ENCODE peak calls at places on chromosomes 2 and 18, in seven cellular contexts. One of them, this sample, is unnamed.

GRCh38 chr2:131521961-131522781 is 5.5 kb upstream of the CCDC74A start:
- DNase-seq in NCI-H524 treated with DMSO at 0.1 percent for 48 hours: no peak
- DNase-seq in NCI-H1092: no peak
- DNase-seq in MCF 10A: no peak
- DNase-seq in lower leg skin: peak; percentile 82
- DNase-seq in naive thymus-derived CD8-positive, alpha-beta T cell: no peak
- DNase-seq in activated CD8-positive, alpha-beta T cell treated with anti-CD3 and anti-CD28 coated beads, Interleukin-2, amount 10 ng/mL, durations not matched to agents 7 days and 5 days: no peak
- DNase-seq in this sample: no peak

GRCh38 chr2:9178905-9179571 is 27.6 kb upstream of the ASAP2 start:
- DNase-seq in NCI-H524 treated with DMSO at 0.1 percent for 48 hours: no peak
- DNase-seq in NCI-H1092: peak; percentile 59
- DNase-seq in MCF 10A: peak; percentile 64
- DNase-seq in lower leg skin: peak; percentile 91
- DNase-seq in naive thymus-derived CD8-positive, alpha-beta T cell: no peak
- DNase-seq in activated CD8-positive, alpha-beta T cell treated with anti-CD3 and anti-CD28 coated beads, Interleukin-2, amount 10 ng/mL, durations not matched to agents 7 days and 5 days: no peak
- DNase-seq in this sample: peak; percentile 39

GRCh38 chr2:188381614-188382013 is 89.9 kb downstream of the GULP1 start:
- DNase-seq in NCI-H524 treated with DMSO at 0.1 percent for 48 hours: no peak
- DNase-seq in NCI-H1092: no peak
- DNase-seq in MCF 10A: peak; percentile 55
- DNase-seq in lower leg skin: no peak
- DNase-seq in naive thymus-derived CD8-positive, alpha-beta T cell: no peak
- DNase-seq in activated CD8-positive, alpha-beta T cell treated with anti-CD3 and anti-CD28 coated beads, Interleukin-2, amount 10 ng/mL, durations not matched to agents 7 days and 5 days: no peak
- DNase-seq in this sample: no peak

GRCh38 chr2:65790676-65790935 is 358.2 kb upstream of the SPRED2 start:
- DNase-seq in NCI-H524 treated with DMSO at 0.1 percent for 48 hours: no peak
- DNase-seq in NCI-H1092: no peak
- DNase-seq in MCF 10A: no peak
- DNase-seq in lower leg skin: no peak
- DNase-seq in naive thymus-derived CD8-positive, alpha-beta T cell: no peak
- DNase-seq in activated CD8-positive, alpha-beta T cell treated with anti-CD3 and anti-CD28 coated beads, Interleukin-2, amount 10 ng/mL, durations not matched to agents 7 days and 5 days: no peak
- DNase-seq in this sample: no peak

GRCh38 chr2:121541495-121541894 is 10.8 kb downstream of the RNU4ATAC start:
- DNase-seq in NCI-H524 treated with DMSO at 0.1 percent for 48 hours: no peak
- DNase-seq in NCI-H1092: no peak
- DNase-seq in MCF 10A: no peak
- DNase-seq in lower leg skin: no peak
- DNase-seq in naive thymus-derived CD8-positive, alpha-beta T cell: no peak
- DNase-seq in activated CD8-positive, alpha-beta T cell treated with anti-CD3 and anti-CD28 coated beads, Interleukin-2, amount 10 ng/mL, durations not matched to agents 7 days and 5 days: no peak
- DNase-seq in this sample: no peak

GRCh38 chr18:5238371-5238758 is 41.3 kb upstream of the AKAIN1 start:
- DNase-seq in NCI-H524 treated with DMSO at 0.1 percent for 48 hours: no peak
- DNase-seq in NCI-H1092: peak; percentile 4
- DNase-seq in MCF 10A: peak; percentile 3
- DNase-seq in lower leg skin: no peak
- DNase-seq in naive thymus-derived CD8-positive, alpha-beta T cell: peak; percentile 45
- DNase-seq in activated CD8-positive, alpha-beta T cell treated with anti-CD3 and anti-CD28 coated beads, Interleukin-2, amount 10 ng/mL, durations not matched to agents 7 days and 5 days: peak; percentile 55
- DNase-seq in this sample: peak; percentile 22

GRCh38 chr2:30422437-30422805 is 24.6 kb upstream of the LCLAT1 start:
- DNase-seq in NCI-H524 treated with DMSO at 0.1 percent for 48 hours: no peak
- DNase-seq in NCI-H1092: no peak
- DNase-seq in MCF 10A: peak; percentile 32
- DNase-seq in lower leg skin: peak; percentile 87
- DNase-seq in naive thymus-derived CD8-positive, alpha-beta T cell: peak; percentile 58
- DNase-seq in activated CD8-positive, alpha-beta T cell treated with anti-CD3 and anti-CD28 coated beads, Interleukin-2, amount 10 ng/mL, durations not matched to agents 7 days and 5 days: peak; percentile 84
- DNase-seq in this sample: no peak

GRCh38 chr2:8455236-8456148 is 226.4 kb upstream of the ID2 start:
- DNase-seq in NCI-H524 treated with DMSO at 0.1 percent for 48 hours: no peak
- DNase-seq in NCI-H1092: no peak
- DNase-seq in MCF 10A: no peak
- DNase-seq in lower leg skin: peak; percentile 68
- DNase-seq in naive thymus-derived CD8-positive, alpha-beta T cell: no peak
- DNase-seq in activated CD8-positive, alpha-beta T cell treated with anti-CD3 and anti-CD28 coated beads, Interleukin-2, amount 10 ng/mL, durations not matched to agents 7 days and 5 days: no peak
- DNase-seq in this sample: no peak

GRCh38 chr2:72988041-72988440 is 70.7 kb downstream of the EMX1 start:
- DNase-seq in NCI-H524 treated with DMSO at 0.1 percent for 48 hours: no peak
- DNase-seq in NCI-H1092: no peak
- DNase-seq in MCF 10A: no peak
- DNase-seq in lower leg skin: no peak
- DNase-seq in naive thymus-derived CD8-positive, alpha-beta T cell: no peak
- DNase-seq in activated CD8-positive, alpha-beta T cell treated with anti-CD3 and anti-CD28 coated beads, Interleukin-2, amount 10 ng/mL, durations not matched to agents 7 days and 5 days: no peak
- DNase-seq in this sample: no peak

GRCh38 chr2:30193104-30193681 is 38.1 kb upstream of the LBH start:
- DNase-seq in NCI-H524 treated with DMSO at 0.1 percent for 48 hours: no peak
- DNase-seq in NCI-H1092: no peak
- DNase-seq in MCF 10A: peak; percentile 33
- DNase-seq in lower leg skin: peak; percentile 67
- DNase-seq in naive thymus-derived CD8-positive, alpha-beta T cell: no peak
- DNase-seq in activated CD8-positive, alpha-beta T cell treated with anti-CD3 and anti-CD28 coated beads, Interleukin-2, amount 10 ng/mL, durations not matched to agents 7 days and 5 days: no peak
- DNase-seq in this sample: no peak

GRCh38 chr2:112074506-112074905 is 19.4 kb downstream of the TMEM87B start:
- DNase-seq in NCI-H524 treated with DMSO at 0.1 percent for 48 hours: no peak
- DNase-seq in NCI-H1092: no peak
- DNase-seq in MCF 10A: no peak
- DNase-seq in lower leg skin: no peak
- DNase-seq in naive thymus-derived CD8-positive, alpha-beta T cell: no peak
- DNase-seq in activated CD8-positive, alpha-beta T cell treated with anti-CD3 and anti-CD28 coated beads, Interleukin-2, amount 10 ng/mL, durations not matched to agents 7 days and 5 days: no peak
- DNase-seq in this sample: no peak

GRCh38 chr2:30453498-30453897 is 6.5 kb downstream of the LCLAT1 start:
- DNase-seq in NCI-H524 treated with DMSO at 0.1 percent for 48 hours: no peak
- DNase-seq in NCI-H1092: no peak
- DNase-seq in MCF 10A: no peak
- DNase-seq in lower leg skin: no peak
- DNase-seq in naive thymus-derived CD8-positive, alpha-beta T cell: no peak
- DNase-seq in activated CD8-positive, alpha-beta T cell treated with anti-CD3 and anti-CD28 coated beads, Interleukin-2, amount 10 ng/mL, durations not matched to agents 7 days and 5 days: no peak
- DNase-seq in this sample: no peak

GRCh38 chr18:77086656-77087390 is 45.8 kb downstream of the MBP start:
- DNase-seq in NCI-H524 treated with DMSO at 0.1 percent for 48 hours: no peak
- DNase-seq in NCI-H1092: no peak
- DNase-seq in MCF 10A: no peak
- DNase-seq in lower leg skin: peak; percentile 84
- DNase-seq in naive thymus-derived CD8-positive, alpha-beta T cell: no peak
- DNase-seq in activated CD8-positive, alpha-beta T cell treated with anti-CD3 and anti-CD28 coated beads, Interleukin-2, amount 10 ng/mL, durations not matched to agents 7 days and 5 days: no peak
- DNase-seq in this sample: no peak

GRCh38 chr2:97695744-97696143 is 17.6 kb upstream of the ZAP70 start:
- DNase-seq in NCI-H524 treated with DMSO at 0.1 percent for 48 hours: no peak
- DNase-seq in NCI-H1092: no peak
- DNase-seq in MCF 10A: no peak
- DNase-seq in lower leg skin: no peak
- DNase-seq in naive thymus-derived CD8-positive, alpha-beta T cell: no peak
- DNase-seq in activated CD8-positive, alpha-beta T cell treated with anti-CD3 and anti-CD28 coated beads, Interleukin-2, amount 10 ng/mL, durations not matched to agents 7 days and 5 days: no peak
- DNase-seq in this sample: no peak

GRCh38 chr2:159712929-159713575 is 746 bp downstream of the MARCHF7 start:
- DNase-seq in NCI-H524 treated with DMSO at 0.1 percent for 48 hours: no peak
- DNase-seq in NCI-H1092: no peak
- DNase-seq in MCF 10A: peak; percentile 28
- DNase-seq in lower leg skin: no peak
- DNase-seq in naive thymus-derived CD8-positive, alpha-beta T cell: no peak
- DNase-seq in activated CD8-positive, alpha-beta T cell treated with anti-CD3 and anti-CD28 coated beads, Interleukin-2, amount 10 ng/mL, durations not matched to agents 7 days and 5 days: no peak
- DNase-seq in this sample: no peak

GRCh38 chr2:47070155-47070919 is 84.8 kb downstream of the STPG4 start:
- DNase-seq in NCI-H524 treated with DMSO at 0.1 percent for 48 hours: no peak
- DNase-seq in NCI-H1092: no peak
- DNase-seq in MCF 10A: no peak
- DNase-seq in lower leg skin: no peak
- DNase-seq in naive thymus-derived CD8-positive, alpha-beta T cell: no peak
- DNase-seq in activated CD8-positive, alpha-beta T cell treated with anti-CD3 and anti-CD28 coated beads, Interleukin-2, amount 10 ng/mL, durations not matched to agents 7 days and 5 days: no peak
- DNase-seq in this sample: no peak

GRCh38 chr2:240781471-240782220 is 38.4 kb downstream of the KIF1A start:
- DNase-seq in NCI-H524 treated with DMSO at 0.1 percent for 48 hours: no peak
- DNase-seq in NCI-H1092: no peak
- DNase-seq in MCF 10A: no peak
- DNase-seq in lower leg skin: no peak
- DNase-seq in naive thymus-derived CD8-positive, alpha-beta T cell: no peak
- DNase-seq in activated CD8-positive, alpha-beta T cell treated with anti-CD3 and anti-CD28 coated beads, Interleukin-2, amount 10 ng/mL, durations not matched to agents 7 days and 5 days: no peak
- DNase-seq in this sample: no peak

GRCh38 chr2:102052367-102052764 is 60.6 kb downstream of the IL1R2 start:
- DNase-seq in NCI-H524 treated with DMSO at 0.1 percent for 48 hours: no peak
- DNase-seq in NCI-H1092: no peak
- DNase-seq in MCF 10A: peak; percentile 16
- DNase-seq in lower leg skin: no peak
- DNase-seq in naive thymus-derived CD8-positive, alpha-beta T cell: no peak
- DNase-seq in activated CD8-positive, alpha-beta T cell treated with anti-CD3 and anti-CD28 coated beads, Interleukin-2, amount 10 ng/mL, durations not matched to agents 7 days and 5 days: no peak
- DNase-seq in this sample: no peak

GRCh38 chr2:12589802-12590320 is 126.9 kb upstream of the TRIB2 start:
- DNase-seq in NCI-H524 treated with DMSO at 0.1 percent for 48 hours: no peak
- DNase-seq in NCI-H1092: no peak
- DNase-seq in MCF 10A: no peak
- DNase-seq in lower leg skin: no peak
- DNase-seq in naive thymus-derived CD8-positive, alpha-beta T cell: no peak
- DNase-seq in activated CD8-positive, alpha-beta T cell treated with anti-CD3 and anti-CD28 coated beads, Interleukin-2, amount 10 ng/mL, durations not matched to agents 7 days and 5 days: no peak
- DNase-seq in this sample: no peak

GRCh38 chr2:240557101-240557751 is 562 bp downstream of the ANKMY1 start:
- DNase-seq in NCI-H524 treated with DMSO at 0.1 percent for 48 hours: no peak
- DNase-seq in NCI-H1092: no peak
- DNase-seq in MCF 10A: no peak
- DNase-seq in lower leg skin: peak; percentile 85
- DNase-seq in naive thymus-derived CD8-positive, alpha-beta T cell: no peak
- DNase-seq in activated CD8-positive, alpha-beta T cell treated with anti-CD3 and anti-CD28 coated beads, Interleukin-2, amount 10 ng/mL, durations not matched to agents 7 days and 5 days: peak; percentile 19
- DNase-seq in this sample: peak; percentile 3

GRCh38 chr18:2602844-2603243 is 31.5 kb downstream of the NDC80 start:
- DNase-seq in NCI-H524 treated with DMSO at 0.1 percent for 48 hours: no peak
- DNase-seq in NCI-H1092: no peak
- DNase-seq in MCF 10A: no peak
- DNase-seq in lower leg skin: no peak
- DNase-seq in naive thymus-derived CD8-positive, alpha-beta T cell: no peak
- DNase-seq in activated CD8-positive, alpha-beta T cell treated with anti-CD3 and anti-CD28 coated beads, Interleukin-2, amount 10 ng/mL, durations not matched to agents 7 days and 5 days: no peak
- DNase-seq in this sample: no peak

GRCh38 chr2:189613077-189613636 is 32.6 kb upstream of the SLC40A1 start:
- DNase-seq in NCI-H524 treated with DMSO at 0.1 percent for 48 hours: no peak
- DNase-seq in NCI-H1092: no peak
- DNase-seq in MCF 10A: no peak
- DNase-seq in lower leg skin: no peak
- DNase-seq in naive thymus-derived CD8-positive, alpha-beta T cell: no peak
- DNase-seq in activated CD8-positive, alpha-beta T cell treated with anti-CD3 and anti-CD28 coated beads, Interleukin-2, amount 10 ng/mL, durations not matched to agents 7 days and 5 days: no peak
- DNase-seq in this sample: no peak

GRCh38 chr2:221675509-221675908 is 103.4 kb upstream of the EPHA4 start:
- DNase-seq in NCI-H524 treated with DMSO at 0.1 percent for 48 hours: no peak
- DNase-seq in NCI-H1092: no peak
- DNase-seq in MCF 10A: no peak
- DNase-seq in lower leg skin: no peak
- DNase-seq in naive thymus-derived CD8-positive, alpha-beta T cell: no peak
- DNase-seq in activated CD8-positive, alpha-beta T cell treated with anti-CD3 and anti-CD28 coated beads, Interleukin-2, amount 10 ng/mL, durations not matched to agents 7 days and 5 days: no peak
- DNase-seq in this sample: no peak

GRCh38 chr2:199186226-199186864 is 271.4 kb downstream of the SATB2 start:
- DNase-seq in NCI-H524 treated with DMSO at 0.1 percent for 48 hours: no peak
- DNase-seq in NCI-H1092: no peak
- DNase-seq in MCF 10A: no peak
- DNase-seq in lower leg skin: no peak
- DNase-seq in naive thymus-derived CD8-positive, alpha-beta T cell: no peak
- DNase-seq in activated CD8-positive, alpha-beta T cell treated with anti-CD3 and anti-CD28 coated beads, Interleukin-2, amount 10 ng/mL, durations not matched to agents 7 days and 5 days: no peak
- DNase-seq in this sample: no peak

GRCh38 chr2:149885468-149885867 is 297.9 kb upstream of the MMADHC start:
- DNase-seq in NCI-H524 treated with DMSO at 0.1 percent for 48 hours: no peak
- DNase-seq in NCI-H1092: peak; percentile 5
- DNase-seq in MCF 10A: peak; percentile 60
- DNase-seq in lower leg skin: no peak
- DNase-seq in naive thymus-derived CD8-positive, alpha-beta T cell: no peak
- DNase-seq in activated CD8-positive, alpha-beta T cell treated with anti-CD3 and anti-CD28 coated beads, Interleukin-2, amount 10 ng/mL, durations not matched to agents 7 days and 5 days: no peak
- DNase-seq in this sample: no peak

GRCh38 chr18:51236225-51236624 is 38.7 kb upstream of the MEX3C start:
- DNase-seq in NCI-H524 treated with DMSO at 0.1 percent for 48 hours: no peak
- DNase-seq in NCI-H1092: no peak
- DNase-seq in MCF 10A: peak; percentile 87
- DNase-seq in lower leg skin: no peak
- DNase-seq in naive thymus-derived CD8-positive, alpha-beta T cell: no peak
- DNase-seq in activated CD8-positive, alpha-beta T cell treated with anti-CD3 and anti-CD28 coated beads, Interleukin-2, amount 10 ng/mL, durations not matched to agents 7 days and 5 days: no peak
- DNase-seq in this sample: no peak

GRCh38 chr2:241564596-241565411 is 6.3 kb downstream of the BOK start:
- DNase-seq in NCI-H524 treated with DMSO at 0.1 percent for 48 hours: no peak
- DNase-seq in NCI-H1092: no peak
- DNase-seq in MCF 10A: no peak
- DNase-seq in lower leg skin: peak; percentile 84
- DNase-seq in naive thymus-derived CD8-positive, alpha-beta T cell: no peak
- DNase-seq in activated CD8-positive, alpha-beta T cell treated with anti-CD3 and anti-CD28 coated beads, Interleukin-2, amount 10 ng/mL, durations not matched to agents 7 days and 5 days: no peak
- DNase-seq in this sample: peak; percentile 44

GRCh38 chr2:192398236-192398635 is 203.5 kb upstream of the TMEFF2 start:
- DNase-seq in NCI-H524 treated with DMSO at 0.1 percent for 48 hours: no peak
- DNase-seq in NCI-H1092: no peak
- DNase-seq in MCF 10A: no peak
- DNase-seq in lower leg skin: no peak
- DNase-seq in naive thymus-derived CD8-positive, alpha-beta T cell: no peak
- DNase-seq in activated CD8-positive, alpha-beta T cell treated with anti-CD3 and anti-CD28 coated beads, Interleukin-2, amount 10 ng/mL, durations not matched to agents 7 days and 5 days: no peak
- DNase-seq in this sample: no peak

GRCh38 chr2:156192468-156192867 is 140.1 kb downstream of the NR4A2 start:
- DNase-seq in NCI-H524 treated with DMSO at 0.1 percent for 48 hours: no peak
- DNase-seq in NCI-H1092: no peak
- DNase-seq in MCF 10A: peak; percentile 25
- DNase-seq in lower leg skin: no peak
- DNase-seq in naive thymus-derived CD8-positive, alpha-beta T cell: no peak
- DNase-seq in activated CD8-positive, alpha-beta T cell treated with anti-CD3 and anti-CD28 coated beads, Interleukin-2, amount 10 ng/mL, durations not matched to agents 7 days and 5 days: no peak
- DNase-seq in this sample: no peak

GRCh38 chr2:197599285-197599965 is 76.0 kb downstream of the RFTN2 start:
- DNase-seq in NCI-H524 treated with DMSO at 0.1 percent for 48 hours: peak; percentile 22
- DNase-seq in NCI-H1092: no peak
- DNase-seq in MCF 10A: peak; percentile 87
- DNase-seq in lower leg skin: no peak
- DNase-seq in naive thymus-derived CD8-positive, alpha-beta T cell: peak; percentile 10
- DNase-seq in activated CD8-positive, alpha-beta T cell treated with anti-CD3 and anti-CD28 coated beads, Interleukin-2, amount 10 ng/mL, durations not matched to agents 7 days and 5 days: peak; percentile 47
- DNase-seq in this sample: peak; percentile 24

GRCh38 chr2:231597627-231598026 is 5.0 kb downstream of the TEX44 start:
- DNase-seq in NCI-H524 treated with DMSO at 0.1 percent for 48 hours: no peak
- DNase-seq in NCI-H1092: no peak
- DNase-seq in MCF 10A: no peak
- DNase-seq in lower leg skin: no peak
- DNase-seq in naive thymus-derived CD8-positive, alpha-beta T cell: no peak
- DNase-seq in activated CD8-positive, alpha-beta T cell treated with anti-CD3 and anti-CD28 coated beads, Interleukin-2, amount 10 ng/mL, durations not matched to agents 7 days and 5 days: no peak
- DNase-seq in this sample: no peak

This sample was measured in prostate gland.